ENCODE peak calls at places on chromosomes 11 and 22, in ten cellular contexts. D is stimulated activated CD8-positive, alpha-beta memory T cell treated with anti-CD3 and anti-CD28 coated beads, Interleukin-4, amount 100 ng/mL, for 24 hours; C is AG09309; S is activated gamma-delta T cell treated with anti-CD3 and anti-CD28 coated beads, Interleukin-2, amount 50 U/mL, for 16 hours; W is amniotic stem cell; J is HCT116; R is NCI-H1092 treated with DMSO at 0.1 percent for 48 hours; P is NB4; Z is germinal center; B is stomach. G is an unnamed sample.

GRCh38 chr11:96187779-96188624 is 155.0 kb downstream of the MAML2 start:
- DNase-seq in D (no peak), C (peak), S (no peak), W (peak), J (no peak), R (no peak), P (no peak), Z (no peak), B (no peak), G (no peak)

GRCh38 chr11:115222218-115222862 is 281.9 kb downstream of the CADM1 start:
- DNase-seq in D (no peak), C (peak), S (no peak), W (no peak), J (no peak), R (peak), P (peak), Z (peak), B (no peak), G (no peak)

GRCh38 chr11:116427903-116428637 is 344.7 kb downstream of the BUD13 start:
- DNase-seq in D (no peak), C (no peak), S (no peak), W (no peak), J (no peak), R (peak), P (no peak), Z (no peak), B (no peak), G (no peak)

GRCh38 chr11:95925011-95925410 is 1.1 kb upstream of the MTMR2 start:
- DNase-seq in D (no peak), C (no peak), S (no peak), W (no peak), J (peak), R (no peak), P (peak), Z (no peak), B (no peak), G (no peak)

GRCh38 chr22:30205281-30206115 is 41.1 kb downstream of the LIF start:
- DNase-seq in D (no peak), C (peak), S (no peak), W (peak), J (no peak), R (peak), P (peak), Z (no peak), B (peak), G (no peak)

GRCh38 chr11:20729597-20730095 is 60.3 kb downstream of the NELL1 start:
- DNase-seq in D (no peak), C (no peak), S (no peak), W (no peak), J (no peak), R (no peak), P (no peak), Z (no peak), B (no peak), G (no peak)

GRCh38 chr11:132361011-132361550 is 990.7 kb downstream of the NTM start:
- DNase-seq in D (no peak), C (no peak), S (no peak), W (no peak), J (no peak), R (no peak), P (no peak), Z (no peak), B (no peak), G (no peak)

GRCh38 chr22:41912338-41913039 is 2.4 kb downstream of the SHISA8 start:
- DNase-seq in D (no peak), C (no peak), S (no peak), W (no peak), J (no peak), R (no peak), P (no peak), Z (no peak), B (no peak), G (no peak)

G was measured in stimulated activated CD4-positive, alpha-beta T cell treated with anti-CD3 and anti-CD28 coated beads, Interleukin-4, amount 100 ng/mL, for 4 hours.